ENCODE peak calls at places on chromosome 18, in eight cellular contexts. W is H1, V is K562, I is HCT116, B is SK-N-SH, J is GM12878, T is endothelial cell of umbilical vein, F is HepG2. G is an unnamed sample.

GRCh38 chr18:42941860-42942259 is 173.6 kb downstream of the RIT2 start:
- DNase-seq in J (no peak), B (no peak), T (no peak), F (no peak), W (no peak), I (no peak), V (no peak), G (no peak)

GRCh38 chr18:28455971-28456370 is 279.0 kb upstream of the CDH2 start:
- DNase-seq in J (no peak), W (no peak), V (no peak), B (no peak), T (no peak), F (no peak), I (no peak), G (no peak)

GRCh38 chr18:35024196-35024595 is 17.0 kb upstream of the MAPRE2 start:
- DNase-seq in I (no peak), W (no peak), V (no peak), B (no peak), F (no peak), T (no peak), J (no peak), G (no peak)

GRCh38 chr18:2883137-2883671 is 36.4 kb downstream of the EMILIN2 start:
- DNase-seq in V (no peak), J (no peak), I (no peak), F (no peak), T (no peak), B (no peak), W (peak), G (no peak)

GRCh38 chr18:3250237-3251107 is 2.9 kb downstream of the MYL12A start:
- DNase-seq in T (peak), I (no peak), J (no peak), F (no peak), V (no peak), B (no peak), W (no peak), G (no peak)

GRCh38 chr18:43587538-43588153 is 310.4 kb upstream of the SYT4 start:
- DNase-seq in V (peak), J (no peak), B (peak), I (no peak), T (peak), F (peak), W (no peak), G (peak)

GRCh38 chr18:12317664-12318333 is 9.8 kb downstream of the TUBB6 start:
- DNase-seq in J (no peak), F (no peak), T (no peak), B (no peak), V (no peak), W (no peak), I (no peak), G (no peak)

GRCh38 chr18:51588616-51589015 is 391.1 kb upstream of the MEX3C start:
- DNase-seq in F (no peak), V (no peak), W (no peak), B (no peak), T (no peak), I (no peak), J (no peak), G (no peak)

GRCh38 chr18:64017870-64018269 is 48.0 kb downstream of the SERPINB8 start:
- DNase-seq in T (peak), F (peak), V (no peak), I (peak), W (no peak), B (no peak), J (no peak), G (peak)

GRCh38 chr18:46293699-46294300 is 189.6 kb downstream of the HAUS1 start:
- DNase-seq in T (no peak), B (no peak), J (no peak), F (no peak), W (no peak), V (no peak), I (no peak), G (peak)

GRCh38 chr18:79850731-79851130 is 53.0 kb downstream of the KCNG2 start:
- DNase-seq in B (no peak), T (no peak), I (no peak), F (no peak), J (no peak), V (no peak), W (peak), G (no peak)

GRCh38 chr18:3773303-3773702 is 323.3 kb downstream of the TGIF1 start:
- DNase-seq in F (no peak), I (no peak), T (no peak), J (no peak), W (no peak), V (no peak), B (no peak), G (no peak)

GRCh38 chr18:74342416-74343043 is 26.9 kb downstream of the C18orf63 start:
- DNase-seq in T (peak), W (no peak), B (peak), V (no peak), J (no peak), I (peak), F (peak), G (peak)

GRCh38 chr18:9017170-9017899 is 85.2 kb upstream of the NDUFV2 start:
- DNase-seq in V (peak), I (peak), W (peak), F (peak), T (peak), B (peak), J (peak), G (peak)

GRCh38 chr18:74942319-74942910 is 266.5 kb downstream of the PTGR3 start:
- DNase-seq in B (no peak), W (no peak), F (no peak), J (peak), T (peak), V (no peak), I (no peak), G (no peak)

GRCh38 chr18:38539373-38539772 is 973.8 kb upstream of the CELF4 start:
- DNase-seq in F (no peak), V (no peak), J (no peak), B (no peak), W (no peak), I (no peak), T (no peak), G (peak)

GRCh38 chr18:46067431-46068007 is 4.5 kb downstream of the PSTPIP2 start:
- DNase-seq in J (no peak), I (peak), V (no peak), T (peak), W (peak), B (no peak), F (peak), G (peak)

GRCh38 chr18:30858562-30858961 is 184.0 kb downstream of the DSC3 start:
- DNase-seq in I (no peak), W (no peak), B (no peak), F (no peak), T (no peak), V (no peak), J (no peak), G (no peak)

GRCh38 chr18:69785466-69785865 is 162.2 kb downstream of the CD226 start:
- DNase-seq in F (no peak), B (no peak), W (no peak), V (no peak), I (no peak), T (no peak), J (no peak), G (no peak)

GRCh38 chr18:64273724-64274123 is 124.8 kb upstream of the LINC00305 start:
- DNase-seq in T (no peak), F (no peak), W (no peak), B (no peak), I (no peak), J (no peak), V (no peak), G (peak)

GRCh38 chr18:23856466-23857175 is 157.9 kb upstream of the TTC39C start:
- DNase-seq in W (peak), V (no peak), T (no peak), I (peak), B (no peak), F (no peak), J (no peak), G (no peak)

GRCh38 chr18:74949611-74950010 is 259.3 kb downstream of the PTGR3 start:
- DNase-seq in I (no peak), B (no peak), W (no peak), V (no peak), F (no peak), T (no peak), J (no peak), G (no peak)

GRCh38 chr18:50186385-50186784 is 8.6 kb downstream of the MYO5B start:
- DNase-seq in T (no peak), W (no peak), F (no peak), J (no peak), I (no peak), V (no peak), B (no peak), G (no peak)

GRCh38 chr18:23684515-23685197 is 4.6 kb upstream of the LAMA3 start:
- DNase-seq in I (no peak), T (no peak), V (no peak), F (peak), W (no peak), B (no peak), J (no peak), G (no peak)

GRCh38 chr18:74510770-74511095 is 14.6 kb downstream of the CNDP2 start:
- DNase-seq in V (no peak), W (no peak), J (no peak), I (no peak), T (no peak), F (no peak), B (no peak), G (no peak)

GRCh38 chr18:2707559-2708168 is 52.1 kb downstream of the SMCHD1 start:
- DNase-seq in F (no peak), B (no peak), T (no peak), I (no peak), V (no peak), W (no peak), J (no peak), G (no peak)

GRCh38 chr18:70520867-70521266 is 232.0 kb downstream of the SOCS6 start:
- DNase-seq in B (no peak), V (no peak), I (no peak), J (no peak), F (no peak), T (no peak), W (no peak), G (no peak)

GRCh38 chr18:26159353-26159752 is 25.7 kb downstream of the PSMA8 start:
- DNase-seq in B (no peak), J (no peak), F (no peak), T (peak), W (no peak), V (no peak), I (peak), G (peak)

GRCh38 chr18:26157326-26157725 is 23.7 kb downstream of the PSMA8 start:
- DNase-seq in T (no peak), F (no peak), I (no peak), W (no peak), V (no peak), B (no peak), J (no peak), G (no peak)
- H3K4me2 ChIP-seq in T (no peak), F (no peak), I (no peak), W (no peak), V (no peak), B (no peak), J (no peak), G (no peak)

DNA sequence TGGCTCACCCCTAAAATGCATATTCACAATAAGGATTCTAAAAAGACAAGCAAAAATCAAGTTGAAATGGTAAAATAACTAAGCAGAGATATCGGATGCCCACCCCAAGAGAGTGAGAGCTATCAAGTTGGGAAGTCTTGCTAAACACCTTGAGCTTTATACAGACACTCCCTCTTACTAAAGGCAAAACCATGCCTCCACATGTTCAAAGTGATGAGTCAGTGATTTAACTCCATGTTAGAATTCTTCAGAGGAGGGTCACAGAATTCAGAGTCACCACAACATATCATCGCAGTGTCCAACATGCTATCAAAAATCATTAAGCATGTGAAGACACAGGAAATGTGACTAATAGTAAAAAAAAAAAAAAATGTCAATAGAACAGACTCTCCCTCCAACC is 20.6 kb upstream of the ST8SIA3 start:
- DNase-seq in I (no peak), J (no peak), F (no peak), W (no peak), V (no peak), B (no peak), T (no peak), G (no peak)
- H3K27ac ChIP-seq in I (no peak), J (no peak), F (no peak), W (no peak), V (no peak), B (no peak), T (no peak), G (no peak)

GRCh38 chr18:45063246-45064038 is 382.8 kb downstream of the SETBP1 start:
- DNase-seq in J (no peak), B (no peak), V (peak), F (no peak), T (no peak), I (no peak), W (no peak), G (peak)
- TF ChIP-seq POLR2AphosphoS5 in J (no peak), B (no peak), V (no peak), F (no peak), T (no peak), I (no peak), W (no peak), G (no peak)

DNA sequence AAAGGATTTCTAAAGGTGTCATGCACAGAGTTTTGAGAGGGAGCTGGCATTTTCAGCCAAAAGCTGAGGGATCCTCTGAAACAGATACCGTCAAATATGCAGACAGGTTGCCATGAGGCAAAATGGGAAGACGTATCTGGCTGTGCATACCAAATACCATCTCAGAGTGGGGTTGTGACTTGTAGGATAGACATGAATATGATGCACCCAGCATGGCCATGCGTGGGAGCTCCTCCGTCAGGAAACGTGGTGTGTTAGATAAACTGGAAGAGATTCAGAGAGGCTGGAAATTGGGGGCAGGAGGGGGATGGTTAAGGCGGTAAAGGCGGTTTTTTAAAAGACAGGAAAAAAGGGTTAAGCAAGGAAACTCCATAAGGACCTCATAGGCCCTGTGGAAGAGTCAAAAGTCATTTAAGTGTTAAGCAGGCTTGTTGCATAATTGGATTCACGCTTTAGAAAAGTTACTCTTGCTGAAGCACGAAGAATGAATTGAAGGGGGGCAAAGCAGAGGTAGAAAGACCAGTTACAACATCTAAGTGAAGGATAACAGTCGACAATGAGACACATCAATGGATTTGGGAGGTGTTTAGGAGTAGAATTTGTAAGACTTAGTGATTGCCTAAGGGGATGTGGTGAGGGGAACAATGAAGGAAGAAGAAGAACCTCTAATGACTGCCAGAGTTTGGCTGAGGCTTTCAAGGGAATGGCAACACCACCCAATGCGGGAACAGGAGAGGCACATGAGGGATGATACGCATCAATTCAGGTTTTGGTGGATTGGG is 139.6 kb upstream of the CTAGE1 start:
- DNase-seq in B (no peak), J (no peak), F (no peak), V (peak), I (no peak), W (no peak), T (peak), G (peak)
- H3K4me2 ChIP-seq in B (no peak), J (no peak), F (no peak), V (peak), I (no peak), W (no peak), T (peak), G (peak)

GRCh38 chr18:62554083-62554815 is 31.4 kb downstream of the ZCCHC2 start:
- DNase-seq in F (no peak), V (no peak), I (no peak), W (no peak), T (peak), J (no peak), B (no peak), G (no peak)

GRCh38 chr18:62551972-62552513 is 29.2 kb downstream of the ZCCHC2 start:
- DNase-seq in F (no peak), V (no peak), B (no peak), W (no peak), T (no peak), I (no peak), J (no peak), G (no peak)

GRCh38 chr18:62556397-62556796 is 33.6 kb downstream of the ZCCHC2 start:
- DNase-seq in F (no peak), B (no peak), V (no peak), I (no peak), T (no peak), J (no peak), W (no peak), G (no peak)

GRCh38 chr18:62558015-62558663 is 35.3 kb downstream of the ZCCHC2 start:
- DNase-seq in F (no peak), W (no peak), J (no peak), B (no peak), V (no peak), T (no peak), I (no peak), G (no peak)

GRCh38 chr18:62555135-62555534 is 32.3 kb downstream of the ZCCHC2 start:
- DNase-seq in F (no peak), J (no peak), V (peak), B (no peak), I (no peak), W (no peak), T (peak), G (no peak)
- H3K27ac ChIP-seq in F (no peak), J (no peak), V (no peak), B (no peak), I (no peak), W (no peak), T (peak), G (no peak)

GRCh38 chr18:10130626-10131025 is 216.8 kb downstream of the VAPA start:
- DNase-seq in J (no peak), F (no peak), I (no peak), V (no peak), W (no peak), B (no peak), T (no peak), G (no peak)

GRCh38 chr18:10128906-10129305 is 215.1 kb downstream of the VAPA start:
- DNase-seq in B (peak), J (no peak), F (no peak), I (no peak), V (no peak), T (no peak), W (no peak), G (no peak)

GRCh38 chr18:10124557-10124956 is 210.7 kb downstream of the VAPA start:
- DNase-seq in J (no peak), T (no peak), V (no peak), I (no peak), F (no peak), W (peak), B (no peak), G (no peak)

GRCh38 chr18:10131036-10131774 is 217.4 kb downstream of the VAPA start:
- DNase-seq in V (no peak), W (no peak), I (no peak), J (no peak), B (peak), F (no peak), T (no peak), G (peak)

DNA sequence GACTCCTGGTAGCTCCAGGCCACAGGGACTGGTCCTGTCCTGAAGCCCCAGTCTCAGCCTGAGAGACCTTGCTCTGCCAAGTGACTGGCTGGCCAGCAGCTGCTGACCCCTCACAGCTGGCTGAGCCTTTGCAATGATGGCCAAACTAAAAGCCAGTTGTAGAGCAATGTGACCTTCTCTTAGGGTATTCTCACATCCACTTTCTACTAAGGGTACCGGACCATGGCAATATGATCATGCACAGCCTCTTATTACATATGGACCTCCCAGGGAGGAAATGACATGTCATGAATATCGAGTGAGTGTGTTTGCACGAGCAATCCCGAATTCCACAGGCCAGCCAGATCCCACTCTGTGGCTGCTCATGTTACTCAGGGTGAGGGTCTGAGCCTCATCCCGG is 213.9 kb downstream of the VAPA start:
- DNase-seq in B (no peak), T (no peak), I (no peak), J (no peak), F (no peak), V (no peak), W (peak), G (no peak)
- TF ChIP-seq POLR2AphosphoS5 in B (no peak), T (no peak), I (no peak), J (no peak), F (no peak), V (no peak), W (no peak), G (no peak)

GRCh38 chr18:61609131-61609530 is 275.9 kb downstream of the CDH20 start:
- DNase-seq in V (no peak), B (no peak), W (no peak), F (no peak), I (no peak), J (no peak), T (no peak), G (no peak)
- H3K4me2 ChIP-seq in V (no peak), B (no peak), W (no peak), F (no peak), I (no peak), J (no peak), T (no peak), G (no peak)

DNA sequence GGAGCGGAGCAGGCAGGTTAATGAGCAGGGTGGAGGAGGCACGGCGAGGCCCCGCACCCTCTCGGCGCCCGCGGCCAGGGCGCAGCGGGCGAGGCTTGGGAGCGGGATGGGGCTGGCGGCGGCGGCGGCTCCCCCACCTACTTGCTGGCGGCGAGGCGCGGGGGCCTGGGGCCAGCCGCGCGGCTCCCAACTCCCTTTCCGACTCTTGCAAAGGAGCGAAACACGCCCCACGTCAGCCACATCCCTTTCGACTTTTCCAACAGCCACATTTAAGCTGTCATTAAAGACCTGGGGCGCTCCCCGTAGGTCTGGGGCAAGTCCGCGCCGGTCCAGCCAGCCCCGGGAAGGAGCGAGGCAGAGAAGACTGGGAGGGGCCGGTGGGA is 741 bp upstream of the KCTD1 start:
- DNase-seq in F (no peak), J (no peak), T (peak), B (peak), V (no peak), W (peak), I (no peak), G (peak)
- H3K27ac ChIP-seq in F (no peak), J (peak), T (no peak), B (peak), V (no peak), W (no peak), I (peak), G (no peak)

DNA sequence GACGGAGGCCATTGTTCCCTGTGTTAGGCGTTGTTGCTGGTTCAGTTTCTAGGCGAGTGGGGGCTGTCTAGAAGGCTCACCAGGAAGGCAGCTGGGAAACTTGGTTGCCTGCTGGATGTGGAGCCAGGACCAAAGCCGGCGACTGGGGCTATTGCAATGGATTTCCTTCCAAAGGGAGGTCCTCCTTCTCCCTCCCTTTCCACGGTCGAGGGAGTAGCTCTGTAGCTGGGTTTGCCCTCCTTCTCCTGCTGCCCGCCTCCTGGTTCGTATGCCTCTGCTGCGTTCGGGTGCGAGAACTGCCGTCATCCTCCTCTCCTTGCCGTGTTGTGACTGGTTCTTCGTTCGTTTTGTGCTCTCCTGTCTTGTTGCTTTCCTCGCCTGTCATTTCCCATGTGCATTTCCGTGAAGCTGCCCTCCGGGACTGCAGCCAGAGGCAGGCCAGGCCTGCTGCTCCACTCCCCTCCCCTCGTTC is 203.4 kb downstream of the NEDD4L start:
- DNase-seq in T (peak), J (no peak), I (no peak), V (no peak), B (no peak), W (peak), F (no peak), G (peak)
- TF ChIP-seq POLR2AphosphoS5 in T (peak), J (no peak), I (no peak), V (no peak), B (no peak), W (no peak), F (no peak), G (no peak)

GRCh38 chr18:59837586-59837985 is 62.2 kb upstream of the PMAIP1 start:
- DNase-seq in J (peak), V (peak), W (no peak), T (peak), I (peak), B (peak), F (peak), G (peak)
- H3K4me2 ChIP-seq in J (peak), V (no peak), W (no peak), T (no peak), I (peak), B (no peak), F (no peak), G (no peak)